ENCODE peak calls at places on chromosome 16, in seven cellular contexts. W, V, R, K, F, M and D are unnamed samples.

GRCh38 chr16:53974484-53975115 is 270.6 kb downstream of the FTO start:
- DNase-seq in W (no peak), V (peak), R (no peak), K (no peak), F (no peak), M (no peak), D (no peak)

GRCh38 chr16:23999663-24000062 is 163.9 kb downstream of the PRKCB start:
- DNase-seq in W (no peak), V (no peak), R (no peak), K (no peak), F (no peak), M (no peak), D (no peak)

GRCh38 chr16:68605746-68606145 is 39.4 kb upstream of the CDH3 start:
- DNase-seq in W (no peak), V (no peak), R (no peak), K (no peak), F (no peak), M (no peak), D (no peak)

GRCh38 chr16:84043486-84044107 is 1.0 kb upstream of the SLC38A8 start:
- DNase-seq in W (no peak), V (no peak), R (no peak), K (no peak), F (no peak), M (no peak), D (no peak)

GRCh38 chr16:4892356-4893102 is 44.4 kb downstream of the PPL start:
- DNase-seq in W (no peak), V (peak), R (peak), K (no peak), F (no peak), M (peak), D (no peak)

GRCh38 chr16:66324785-66325184 is 41.7 kb upstream of the CDH5 start:
- DNase-seq in W (no peak), V (peak), R (no peak), K (peak), F (no peak), M (no peak), D (no peak)

GRCh38 chr16:82761858-82762257 is 135.1 kb downstream of the CDH13 start:
- DNase-seq in W (no peak), V (peak), R (no peak), K (no peak), F (no peak), M (no peak), D (no peak)

GRCh38 chr16:85055503-85056210 is 28.1 kb downstream of the KIAA0513 start:
- DNase-seq in W (no peak), V (peak), R (peak), K (peak), F (peak), M (no peak), D (no peak)

GRCh38 chr16:85334718-85335583 is 222.7 kb upstream of the CIBAR2 start:
- DNase-seq in W (no peak), V (no peak), R (no peak), K (no peak), F (no peak), M (no peak), D (no peak)

GRCh38 chr16:86529160-86529559 is 18.8 kb downstream of the FOXF1 start:
- DNase-seq in W (no peak), V (peak), R (no peak), K (no peak), F (no peak), M (no peak), D (no peak)

GRCh38 chr16:72099377-72099818 is 5.8 kb downstream of the DHX38 start:
- DNase-seq in W (no peak), V (peak), R (peak), K (peak), F (no peak), M (no peak), D (peak)

GRCh38 chr16:4388275-4389021 is 16.8 kb downstream of the VASN start:
- DNase-seq in W (peak), V (peak), R (no peak), K (no peak), F (peak), M (no peak), D (no peak)

GRCh38 chr16:24540575-24541240 is 1.3 kb downstream of the RBBP6 start:
- DNase-seq in W (no peak), V (peak), R (peak), K (peak), F (no peak), M (no peak), D (no peak)

GRCh38 chr16:2749476-2749875 is 3.0 kb upstream of the SRRM2 start:
- DNase-seq in W (no peak), V (no peak), R (no peak), K (no peak), F (no peak), M (no peak), D (no peak)

GRCh38 chr16:47731252-47731651 is 270.1 kb downstream of the PHKB start:
- DNase-seq in W (no peak), V (peak), R (no peak), K (no peak), F (no peak), M (peak), D (no peak)

GRCh38 chr16:47018223-47018891 is 44.9 kb upstream of the DNAJA2 start:
- DNase-seq in W (no peak), V (peak), R (peak), K (peak), F (no peak), M (no peak), D (no peak)

GRCh38 chr16:10629592-10629963 is 49.2 kb upstream of the EMP2 start:
- DNase-seq in W (no peak), V (no peak), R (no peak), K (peak), F (no peak), M (no peak), D (no peak)

GRCh38 chr16:79997257-79997656 is 396.7 kb upstream of the MAF start:
- DNase-seq in W (no peak), V (peak), R (peak), K (peak), F (no peak), M (no peak), D (no peak)

GRCh38 chr16:27408602-27409031 is 6.6 kb downstream of the IL21R start:
- DNase-seq in W (no peak), V (no peak), R (no peak), K (no peak), F (no peak), M (no peak), D (no peak)
- H3K4me3 ChIP-seq in W (no peak), V (no peak), R (no peak), K (no peak), F (no peak), M (no peak), D (no peak)

GRCh38 chr16:69942099-69942491 is 9.0 kb upstream of the CLEC18A start:
- DNase-seq in W (peak), V (no peak), R (peak), K (no peak), F (no peak), M (no peak), D (no peak)
- H3K4me3 ChIP-seq in W (no peak), V (no peak), R (no peak), K (no peak), F (no peak), M (no peak), D (no peak)

GRCh38 chr16:1152123-1152638 is 725 bp upstream of the CACNA1H start:
- DNase-seq in W (no peak), V (no peak), R (no peak), K (no peak), F (no peak), M (no peak), D (no peak)

GRCh38 chr16:1152651-1153259 is at the start of gene CACNA1H:
- DNase-seq in W (no peak), V (no peak), R (peak), K (no peak), F (no peak), M (no peak), D (no peak)

GRCh38 chr16:1154291-1154886 is 1.5 kb downstream of the CACNA1H start:
- DNase-seq in W (peak), V (peak), R (no peak), K (no peak), F (no peak), M (no peak), D (no peak)

GRCh38 chr16:1154887-1155331 is 2.0 kb downstream of the CACNA1H start:
- DNase-seq in W (no peak), V (peak), R (no peak), K (no peak), F (no peak), M (no peak), D (no peak)

GRCh38 chr16:1153480-1154160 is 714 bp downstream of the CACNA1H start:
- DNase-seq in W (no peak), V (no peak), R (no peak), K (no peak), F (no peak), M (no peak), D (no peak)
- H3K4me3 ChIP-seq in W (peak), V (no peak), R (peak), K (no peak), F (peak), M (no peak), D (peak)

DNA sequence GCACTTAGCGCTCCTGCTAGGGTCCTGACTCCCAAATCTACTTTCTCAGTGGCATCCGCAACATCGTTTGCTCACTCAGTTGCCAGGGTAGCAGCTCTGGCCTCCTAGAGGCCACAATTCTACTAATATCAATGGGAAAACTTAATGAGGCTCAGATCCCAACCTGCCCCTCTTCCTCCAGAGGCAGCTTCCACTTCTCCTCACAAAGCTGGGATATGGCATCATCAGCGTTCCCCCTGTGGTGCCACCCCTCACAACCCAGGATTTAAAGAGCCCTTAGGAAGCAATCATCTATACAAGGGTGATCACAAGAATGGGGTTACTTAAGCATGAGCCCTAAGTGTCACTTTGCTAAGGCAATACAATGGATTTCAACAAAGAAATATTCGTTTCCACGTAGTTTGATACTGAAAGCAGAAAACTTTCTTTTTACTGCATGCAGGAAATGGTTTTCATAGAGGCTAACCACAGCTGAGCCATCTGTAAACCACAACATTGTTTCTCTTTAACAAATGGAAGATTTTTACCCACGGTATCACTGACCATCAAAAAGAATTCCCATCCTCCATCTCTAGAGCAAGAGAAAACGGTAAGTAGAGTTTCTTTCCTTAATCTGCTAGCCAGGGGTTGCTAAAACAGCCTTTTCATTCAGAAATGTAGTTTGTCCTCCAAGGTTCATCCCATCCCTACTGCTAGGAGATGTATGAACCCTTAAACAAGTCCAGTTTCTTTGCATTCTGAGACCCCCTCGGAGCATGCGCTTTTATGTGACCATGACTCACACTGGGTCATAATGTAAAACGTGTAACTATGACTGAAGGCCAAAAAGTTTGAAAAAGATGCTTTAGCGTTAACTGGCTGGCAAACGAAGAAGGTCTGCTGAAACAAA is 68.3 kb upstream of the BCAR1 start:
- DNase-seq in W (no peak), V (peak), R (no peak), K (peak), F (no peak), M (peak), D (peak)
- H3K4me3 ChIP-seq in W (no peak), V (no peak), R (no peak), K (no peak), F (peak), M (peak), D (peak)

DNA sequence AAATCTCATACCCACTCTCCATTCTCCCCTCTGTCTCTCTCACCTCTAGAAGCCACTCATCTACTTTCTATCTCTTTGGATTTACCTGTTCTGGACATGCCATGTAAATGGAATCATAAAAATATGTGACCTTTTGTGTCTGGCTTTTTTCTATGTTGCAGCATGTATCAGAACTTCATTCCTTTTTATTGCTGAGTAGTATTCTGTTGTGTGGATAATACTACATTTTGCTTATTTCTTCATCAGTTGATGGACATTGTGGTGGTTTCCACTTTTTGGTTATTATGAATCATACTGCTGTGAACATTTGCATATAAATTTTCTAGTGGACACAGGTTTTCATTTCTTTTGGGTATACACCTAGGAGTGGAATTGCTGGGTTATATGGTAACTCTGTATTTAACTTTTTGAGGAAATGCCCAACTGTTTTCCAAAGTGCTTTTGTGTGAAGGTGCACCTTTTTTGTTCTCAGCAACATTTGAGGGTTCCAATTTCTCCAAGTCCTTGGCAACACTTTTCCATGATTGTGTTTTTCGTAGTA is 18.2 kb downstream of the MRTFB start:
- DNase-seq in W (no peak), V (no peak), R (no peak), K (no peak), F (no peak), M (no peak), D (no peak)
- H3K4me3 ChIP-seq in W (no peak), V (no peak), R (no peak), K (no peak), F (no peak), M (no peak), D (no peak)

GRCh38 chr16:56357291-56357764 is 68.0 kb downstream of the AMFR start:
- DNase-seq in W (peak), V (peak), R (peak), K (no peak), F (no peak), M (no peak), D (no peak)
- H3K4me3 ChIP-seq in W (peak), V (no peak), R (peak), K (no peak), F (peak), M (peak), D (peak)

GRCh38 chr16:9534759-9535158 is 443.3 kb downstream of the HAPSTR1 start:
- DNase-seq in W (no peak), V (no peak), R (no peak), K (no peak), F (no peak), M (no peak), D (no peak)
- H3K4me3 ChIP-seq in W (no peak), V (no peak), R (no peak), K (no peak), F (no peak), M (no peak), D (no peak)

GRCh38 chr16:30470632-30471007 is 1.9 kb upstream of the ITGAL start:
- DNase-seq in W (no peak), V (no peak), R (no peak), K (no peak), F (no peak), M (no peak), D (no peak)
- H3K4me3 ChIP-seq in W (no peak), V (no peak), R (no peak), K (no peak), F (no peak), M (no peak), D (no peak)

GRCh38 chr16:51150159-51150893 is 744 bp downstream of the SALL1 start:
- DNase-seq in W (no peak), V (no peak), R (no peak), K (peak), F (no peak), M (no peak), D (no peak)

GRCh38 chr16:51152691-51153261 is 1.7 kb upstream of the SALL1 start:
- DNase-seq in W (no peak), V (peak), R (no peak), K (no peak), F (no peak), M (no peak), D (no peak)

GRCh38 chr16:51151951-51152663 is 1.0 kb upstream of the SALL1 start:
- DNase-seq in W (peak), V (peak), R (peak), K (no peak), F (no peak), M (no peak), D (peak)

GRCh38 chr16:51150894-51151320 is at the start of gene SALL1:
- DNase-seq in W (no peak), V (no peak), R (no peak), K (no peak), F (no peak), M (no peak), D (no peak)

GRCh38 chr16:51151435-51151950 is 423 bp upstream of the SALL1 start:
- DNase-seq in W (no peak), V (peak), R (peak), K (no peak), F (no peak), M (no peak), D (peak)
- H3K4me3 ChIP-seq in W (peak), V (peak), R (peak), K (no peak), F (peak), M (peak), D (peak)